ENCODE peak calls at places on chromosomes 5 and 9, in six cellular contexts. W is astrocyte, S is HFF-Myc, O is A673, H is AG09319, I is lung. B is an unnamed sample.

GRCh38 chr5:91977599-91977998 is 594.5 kb upstream of the ARRDC3 start:
- DNase-seq in I (no peak), W (no peak), S (no peak), O (no peak), H (no peak), B (no peak)

GRCh38 chr9:133677126-133678010 is 41.2 kb downstream of the DBH start:
- DNase-seq in W (no peak), S (no peak), I (no peak), H (no peak), O (no peak), B (no peak)

GRCh38 chr5:52767217-52767743 is 20.4 kb upstream of the ITGA1 start:
- DNase-seq in W (no peak), O (no peak), I (no peak), S (no peak), H (no peak), B (no peak)

GRCh38 chr9:92444841-92445240 is 20.6 kb upstream of the OMD start:
- DNase-seq in S (no peak), W (no peak), I (no peak), H (no peak), O (no peak), B (no peak)

GRCh38 chr5:142215915-142216681 is 107.5 kb downstream of the NDFIP1 start:
- DNase-seq in W (peak), H (peak), I (peak), O (peak), S (peak), B (peak)

GRCh38 chr5:94538260-94538659 is 80.1 kb downstream of the KIAA0825 start:
- DNase-seq in S (no peak), W (no peak), I (no peak), H (no peak), O (no peak), B (no peak)

GRCh38 chr5:50415912-50416311 is 25.2 kb downstream of the EMB start:
- DNase-seq in O (no peak), I (no peak), S (no peak), H (no peak), W (no peak), B (no peak)

GRCh38 chr5:56025303-56025885 is 30.6 kb upstream of the IL6ST start:
- DNase-seq in O (no peak), I (no peak), S (no peak), H (no peak), W (no peak), B (no peak)

GRCh38 chr5:10726179-10726912 is 34.7 kb downstream of the DAP start:
- DNase-seq in W (no peak), H (no peak), O (no peak), S (no peak), I (no peak), B (no peak)

GRCh38 chr9:28956111-28956880 is 1383.0 kb upstream of the C9orf72 start:
- DNase-seq in O (peak), I (no peak), H (no peak), S (no peak), W (no peak), B (no peak)

DNA sequence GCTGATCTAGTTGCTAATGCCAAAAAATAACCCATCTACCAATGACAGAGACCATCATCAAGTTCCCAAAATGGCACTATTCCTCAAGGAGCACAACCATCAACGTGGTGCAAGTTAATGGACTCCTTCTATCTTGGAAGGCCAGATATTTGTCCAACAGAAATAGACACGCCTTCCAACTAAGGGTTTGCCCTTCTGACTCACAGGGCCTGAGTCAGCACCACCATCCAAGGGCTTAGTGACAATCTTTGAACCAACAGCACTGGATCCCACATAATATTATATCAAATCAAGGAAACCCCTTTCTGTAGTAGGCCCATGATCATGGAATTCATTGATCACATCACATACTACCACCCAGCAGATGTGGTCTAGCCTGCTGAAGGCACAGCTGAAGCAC is 84.3 kb downstream of the MED27 start:
- DNase-seq in H (no peak), O (no peak), I (no peak), W (no peak), S (no peak), B (no peak)
- TF ChIP-seq CTCF in H (no peak), O (no peak), I (no peak), W (no peak), S (no peak), B (no peak)

GRCh38 chr5:102536323-102536928 is 37.6 kb upstream of the SLCO6A1 start:
- DNase-seq in O (peak), I (no peak), W (no peak), H (no peak), S (no peak), B (peak)
- TF ChIP-seq CTCF in O (peak), I (no peak), W (peak), H (peak), S (no peak), B (peak)

DNA sequence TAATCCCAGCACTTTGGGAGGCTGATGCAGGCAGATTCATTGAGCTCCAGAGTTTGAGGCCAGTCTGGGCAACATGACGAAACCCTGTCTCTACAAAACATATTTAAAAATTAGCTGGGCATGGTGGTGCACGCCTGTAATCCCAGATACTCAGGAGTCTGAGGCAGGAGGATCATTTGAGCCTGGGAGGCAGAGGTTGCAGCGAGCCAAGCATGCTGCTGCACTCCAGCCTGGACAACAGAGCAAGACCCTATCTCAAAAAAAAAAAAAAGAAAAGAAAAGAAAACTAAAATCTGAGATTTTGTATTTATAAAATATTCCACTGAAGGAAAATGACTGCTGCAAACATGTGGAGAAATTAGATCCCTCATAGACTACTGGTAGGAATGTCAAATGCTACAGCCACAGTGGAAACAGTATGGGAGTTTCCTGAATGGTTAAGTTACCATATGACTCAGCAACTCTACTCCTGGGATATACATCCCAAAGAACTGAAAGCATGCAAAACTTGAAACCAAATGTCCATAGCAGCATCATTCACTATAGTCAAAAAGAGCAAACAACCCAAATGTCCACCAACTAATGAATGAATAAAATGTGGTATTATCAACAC is 106.1 kb downstream of the UBAP2 start:
- DNase-seq in O (peak), I (no peak), W (peak), H (peak), S (peak), B (peak)
- TF ChIP-seq CTCF in O (peak), I (no peak), W (peak), H (peak), S (peak), B (peak)

DNA sequence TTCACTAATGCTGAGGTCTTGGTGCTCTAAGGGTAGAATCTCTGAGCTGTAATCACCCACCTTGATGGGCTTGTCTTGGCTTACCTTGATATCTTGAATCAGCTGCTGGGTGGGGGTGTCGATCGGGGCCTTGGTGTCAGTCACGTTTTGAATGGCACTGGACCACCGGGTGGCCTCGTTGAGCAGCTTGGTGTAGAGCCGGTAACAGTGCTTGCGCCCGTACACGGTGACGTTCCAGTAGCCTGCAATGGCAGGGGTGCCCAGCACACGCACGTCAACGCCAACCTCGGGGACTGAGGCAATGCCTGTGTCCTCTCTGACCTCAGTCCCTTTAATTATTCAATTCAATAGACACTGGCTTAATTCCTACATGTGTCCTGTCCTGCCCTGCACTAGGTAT is 63.1 kb upstream of the RETREG1 start:
- DNase-seq in H (no peak), S (no peak), O (peak), I (no peak), W (no peak), B (no peak)
- TF ChIP-seq CTCF in H (peak), S (no peak), O (peak), I (no peak), W (no peak), B (peak)

GRCh38 chr9:136373300-136374182 is at the start of gene CARD9:
- DNase-seq in H (no peak), W (no peak), I (peak), S (no peak), O (no peak), B (no peak)

GRCh38 chr9:136372006-136372405 is 1.5 kb downstream of the CARD9 start:
- DNase-seq in S (no peak), W (no peak), I (no peak), O (no peak), H (no peak), B (no peak)

GRCh38 chr9:136370687-136371530 is 2.6 kb downstream of the CARD9 start:
- DNase-seq in W (peak), S (no peak), H (no peak), I (no peak), O (no peak), B (no peak)

GRCh38 chr9:136374183-136374575 is 710 bp upstream of the CARD9 start:
- DNase-seq in W (no peak), I (no peak), H (no peak), S (no peak), O (no peak), B (no peak)

GRCh38 chr9:136372561-136373299 is 739 bp downstream of the CARD9 start:
- DNase-seq in H (peak), I (peak), W (peak), S (no peak), O (no peak), B (peak)
- TF ChIP-seq CTCF in H (peak), I (no peak), W (no peak), S (peak), O (no peak), B (peak)

GRCh38 chr9:71812385-71812784 is 44.1 kb upstream of the CEMIP2 start:
- DNase-seq in S (no peak), I (no peak), H (no peak), W (no peak), O (peak), B (peak)
- TF ChIP-seq CTCF in S (no peak), I (no peak), H (peak), W (no peak), O (no peak), B (peak)

DNA sequence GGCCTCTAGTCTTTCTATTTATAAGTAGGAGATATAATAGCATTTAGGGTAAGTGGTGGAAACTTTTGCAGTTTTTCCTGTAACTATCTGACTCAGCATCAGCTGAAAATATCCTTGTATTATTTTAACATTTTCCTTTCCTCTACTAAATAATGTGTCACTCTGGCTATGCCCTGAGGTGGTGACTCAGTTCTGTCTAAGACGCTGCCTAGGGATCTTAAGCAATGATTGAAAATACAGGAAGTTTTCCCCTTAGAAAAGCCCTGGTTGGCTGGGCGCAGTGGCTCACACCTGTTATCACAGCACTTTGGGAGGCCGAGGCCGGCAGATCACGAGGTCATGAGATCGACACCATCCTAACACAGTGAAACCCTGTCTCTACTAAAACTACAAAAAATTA is 9.3 kb upstream of the EDIL3 start:
- DNase-seq in I (no peak), W (peak), O (peak), H (no peak), S (no peak), B (peak)
- TF ChIP-seq CTCF in I (no peak), W (no peak), O (no peak), H (no peak), S (no peak), B (no peak)

DNA sequence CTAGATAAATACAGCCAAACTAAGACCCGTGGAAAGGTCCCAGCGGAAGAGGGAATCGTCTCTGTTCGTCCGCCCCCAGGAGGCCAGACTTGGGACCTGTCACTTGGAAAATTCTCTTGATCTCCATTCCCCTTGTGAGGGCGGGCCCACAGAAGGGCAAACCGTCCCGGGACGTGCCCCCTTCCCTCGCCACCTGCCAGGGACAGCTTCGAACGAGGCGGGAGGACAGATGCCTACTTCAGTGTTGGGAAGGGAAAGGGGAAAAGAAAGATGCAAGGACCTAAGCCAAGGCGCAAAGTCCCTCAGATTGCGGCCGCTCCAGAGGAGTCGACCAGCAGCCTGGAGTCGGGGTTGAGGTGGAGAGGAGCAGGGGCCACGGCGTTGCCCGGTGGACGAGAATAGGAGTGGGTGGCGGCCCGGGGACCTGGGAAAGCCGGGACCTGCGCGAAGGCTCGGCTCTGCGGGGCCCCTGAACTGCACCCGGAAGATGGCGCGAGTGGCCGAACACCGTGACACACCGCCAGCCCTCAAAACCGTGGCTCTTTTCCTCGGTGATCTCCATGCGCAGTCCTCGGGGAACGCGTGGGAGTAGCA is 4.4 kb upstream of the EBF1 start:
- DNase-seq in I (no peak), O (no peak), S (no peak), H (no peak), W (peak), B (peak)
- TF ChIP-seq CTCF in I (no peak), O (peak), S (peak), H (peak), W (peak), B (peak)